ENCODE peak calls at places on chromosomes 3 and 15, in ten cellular contexts. U is SJSA1, K is left ventricle myocardium inferior, Q is endothelial cell of umbilical vein, I is bronchial epithelial cell, X is right lobe of liver, T is NT2/D1, V is spleen, P is endodermal cell, A is neuronal stem cell. C is an unnamed sample. For H3K36me3, the result is how much of the 10 kb centered on the place peaks cover.

GRCh38 chr3:183244219-183244618 is 8.8 kb upstream of the B3GNT5 start:
- DNase-seq in U (no peak), K (peak), Q (peak), I (peak), X (peak), T (no peak), V (no peak), P (no peak), A (no peak), C (peak)

GRCh38 chr15:25525741-25526140 is 86.9 kb upstream of the UBE3A start:
- DNase-seq in U (no peak), K (no peak), Q (no peak), I (no peak), X (no peak), T (no peak), V (no peak), P (no peak), A (no peak), C (no peak)

GRCh38 chr3:31562525-31562924 is 29.8 kb downstream of the STT3B start:
- DNase-seq in U (no peak), K (peak), Q (no peak), I (no peak), X (no peak), T (peak), V (peak), P (peak), A (no peak), C (no peak)

GRCh38 chr3:50708620-50709019 is 33.9 kb downstream of the DOCK3 start:
- DNase-seq in U (no peak), K (no peak), Q (no peak), I (no peak), X (no peak), T (no peak), V (no peak), P (no peak), A (no peak), C (no peak)

GRCh38 chr3:30344288-30344687 is 262.1 kb upstream of the TGFBR2 start:
- DNase-seq in U (no peak), K (no peak), Q (peak), I (peak), X (no peak), T (no peak), V (no peak), P (no peak), A (no peak), C (no peak)

GRCh38 chr3:30664884-30665283 is 58.5 kb downstream of the TGFBR2 start:
- DNase-seq in U (no peak), K (no peak), Q (peak), I (no peak), X (no peak), T (no peak), V (no peak), P (no peak), A (no peak), C (no peak)

GRCh38 chr3:37667359-37667758 is 194.3 kb upstream of the CTDSPL start:
- DNase-seq in U (no peak), K (peak), Q (no peak), I (no peak), X (no peak), T (peak), V (no peak), P (no peak), A (no peak), C (no peak)

GRCh38 chr15:99998661-99999101 is 265.4 kb upstream of the LYSMD4 start:
- DNase-seq in U (peak), K (no peak), Q (no peak), I (peak), X (no peak), T (no peak), V (peak), P (peak), A (no peak), C (no peak)

GRCh38 chr3:10116138-10116460 is 624 bp downstream of the BRK1 start:
- DNase-seq in U (peak), K (no peak), Q (no peak), I (peak), X (no peak), T (no peak), V (no peak), P (no peak), A (no peak), C (no peak)

GRCh38 chr15:68818671-68819450 is 1.8 kb downstream of the ANP32A start:
- DNase-seq in U (peak), K (peak), Q (peak), I (no peak), X (peak), T (peak), V (peak), P (peak), A (peak), C (peak)

GRCh38 chr3:133246119-133246518 is 153.7 kb upstream of the BFSP2 start:
- DNase-seq in U (no peak), K (no peak), Q (no peak), I (no peak), X (no peak), T (no peak), V (no peak), P (no peak), A (no peak), C (no peak)

GRCh38 chr3:64460877-64461276 is 226.9 kb downstream of the ADAMTS9 start:
- DNase-seq in U (peak), K (no peak), Q (no peak), I (no peak), X (no peak), T (no peak), V (no peak), P (peak), A (no peak), C (no peak)

GRCh38 chr3:53189276-53189675 is 28.3 kb downstream of the PRKCD start:
- DNase-seq in U (no peak), K (no peak), Q (no peak), I (no peak), X (no peak), T (no peak), V (no peak), P (no peak), A (no peak), C (no peak)
- H3K36me3 ChIP-seq in U (under half), K (under half), Q (under half), I (under half), X (under half), T (half or more), V (under half), P (under half), A (under half), C (under half)

GRCh38 chr15:89330881-89331595 is 3.6 kb downstream of the POLG start:
- DNase-seq in U (no peak), K (no peak), Q (no peak), I (no peak), X (no peak), T (no peak), V (no peak), P (no peak), A (no peak), C (no peak)
- H3K4me3 ChIP-seq in U (no peak), K (peak), Q (no peak), I (no peak), X (no peak), T (no peak), V (no peak), P (peak), A (no peak), C (peak)

GRCh38 chr3:124982855-124983254 is 48.3 kb upstream of the MUC13 start:
- DNase-seq in U (no peak), K (no peak), Q (no peak), I (no peak), X (no peak), T (no peak), V (no peak), P (no peak), A (no peak), C (no peak)

GRCh38 chr3:124981472-124981871 is 46.9 kb upstream of the MUC13 start:
- DNase-seq in U (peak), K (no peak), Q (no peak), I (no peak), X (no peak), T (no peak), V (no peak), P (no peak), A (no peak), C (no peak)

GRCh38 chr3:124974691-124975090 is 40.1 kb upstream of the MUC13 start:
- DNase-seq in U (no peak), K (no peak), Q (no peak), I (no peak), X (no peak), T (no peak), V (no peak), P (no peak), A (no peak), C (no peak)

GRCh38 chr3:124976378-124976777 is 41.8 kb upstream of the MUC13 start:
- DNase-seq in U (no peak), K (no peak), Q (no peak), I (peak), X (no peak), T (no peak), V (no peak), P (no peak), A (no peak), C (no peak)

DNA sequence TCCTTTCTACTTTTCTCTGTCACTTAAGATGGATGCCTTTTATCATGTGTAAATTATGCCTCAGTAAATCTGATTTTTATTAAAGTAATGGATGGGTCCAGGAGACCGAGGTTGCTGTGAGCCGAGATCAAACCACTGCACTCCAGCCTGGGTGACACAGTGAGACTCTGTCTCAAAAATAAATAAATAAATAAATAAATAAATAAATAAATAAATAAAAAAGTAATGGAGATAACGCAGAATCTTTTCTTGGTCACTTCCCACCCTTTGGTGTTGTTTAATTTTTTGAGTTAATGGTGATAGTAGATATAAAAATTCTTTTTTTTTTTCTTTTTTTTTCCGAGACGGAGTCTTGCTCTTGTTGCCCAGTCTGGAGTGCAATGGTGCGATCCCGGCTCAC is 44.1 kb upstream of the MUC13 start:
- DNase-seq in U (no peak), K (no peak), Q (no peak), I (no peak), X (no peak), T (no peak), V (no peak), P (no peak), A (no peak), C (no peak)
- H3K36me3 ChIP-seq in U (under half), K (half or more), Q (under half), I (under half), X (under half), T (half or more), V (under half), P (under half), A (under half), C (under half)

GRCh38 chr3:194314669-194315068 is 36.5 kb downstream of the CPN2 start:
- DNase-seq in U (no peak), K (no peak), Q (no peak), I (no peak), X (no peak), T (no peak), V (peak), P (no peak), A (no peak), C (no peak)
- H3K4me3 ChIP-seq in U (no peak), K (peak), Q (no peak), I (no peak), X (no peak), T (peak), V (no peak), P (no peak), A (peak), C (peak)

GRCh38 chr3:151035072-151035471 is 50.4 kb upstream of the MED12L start:
- DNase-seq in U (no peak), K (no peak), Q (no peak), I (no peak), X (no peak), T (no peak), V (no peak), P (peak), A (no peak), C (no peak)
- H3K36me3 ChIP-seq in U (under half), K (under half), Q (under half), I (under half), X (under half), T (under half), V (under half), P (under half), A (under half), C (under half)

GRCh38 chr15:91855241-91855640 is 1.7 kb downstream of the SLCO3A1 start:
- DNase-seq in U (no peak), K (no peak), Q (no peak), I (no peak), X (no peak), T (no peak), V (no peak), P (no peak), A (no peak), C (no peak)

GRCh38 chr15:91853968-91854943 is 748 bp downstream of the SLCO3A1 start:
- DNase-seq in U (no peak), K (peak), Q (no peak), I (peak), X (peak), T (peak), V (peak), P (peak), A (peak), C (peak)

GRCh38 chr15:91857772-91858171 is 4.3 kb downstream of the SLCO3A1 start:
- DNase-seq in U (no peak), K (no peak), Q (no peak), I (no peak), X (no peak), T (no peak), V (no peak), P (no peak), A (no peak), C (no peak)

GRCh38 chr15:91855684-91856553 is 2.4 kb downstream of the SLCO3A1 start:
- DNase-seq in U (no peak), K (no peak), Q (no peak), I (peak), X (no peak), T (peak), V (no peak), P (peak), A (peak), C (no peak)

GRCh38 chr15:91857224-91857585 is 3.7 kb downstream of the SLCO3A1 start:
- DNase-seq in U (no peak), K (no peak), Q (no peak), I (no peak), X (no peak), T (no peak), V (no peak), P (no peak), A (no peak), C (no peak)
- H3K4me3 ChIP-seq in U (no peak), K (no peak), Q (no peak), I (no peak), X (no peak), T (no peak), V (no peak), P (no peak), A (no peak), C (no peak)

C was measured in psoas muscle.